ENCODE peak calls at places on chromosomes 16 and 17, in five cellular contexts. H is foreskin fibroblast, L is AG09309, K is T-helper 17 cell, S is NCI-H345. P is an unnamed sample.

GRCh38 chr16:9870962-9871361 is 311.3 kb downstream of the GRIN2A start:
- DNase-seq in H (no peak), K (no peak), S (no peak), L (no peak), P (no peak)

GRCh38 chr17:1985093-1985492 is 40.0 kb downstream of the RTN4RL1 start:
- DNase-seq in L (no peak), S (no peak), K (no peak), H (no peak), P (no peak)

GRCh38 chr17:7441202-7441705 is 1.9 kb downstream of the FGF11 start:
- DNase-seq in K (no peak), L (no peak), S (no peak), H (no peak), P (no peak)

GRCh38 chr17:66673668-66674276 is 161.1 kb upstream of the CACNG5 start:
- DNase-seq in H (peak; percentile 87), L (no peak), K (peak; percentile 24), S (peak; percentile 51), P (peak; percentile 19)

GRCh38 chr17:72404872-72405271 is 284.1 kb downstream of the SOX9 start:
- DNase-seq in S (no peak), K (no peak), L (no peak), H (peak; percentile 80), P (no peak)

GRCh38 chr17:72967263-72967962 is 125.1 kb downstream of the SLC39A11 start:
- DNase-seq in S (no peak), K (no peak), L (no peak), H (no peak), P (no peak)

GRCh38 chr17:50686494-50687199 is 21.1 kb downstream of the ANKRD40 start:
- DNase-seq in H (peak; percentile 84), K (no peak), L (peak; percentile 59), S (no peak), P (no peak)

GRCh38 chr16:70770968-70771552 is 29.9 kb downstream of the VAC14 start:
- DNase-seq in S (no peak), H (peak; percentile 84), K (no peak), L (no peak), P (peak; percentile 51)

GRCh38 chr16:48136547-48137360 is 19.0 kb downstream of the ABCC12 start:
- DNase-seq in L (no peak), K (no peak), H (no peak), S (no peak), P (no peak)

GRCh38 chr16:83901101-83901500 is 2.2 kb downstream of the MLYCD start:
- DNase-seq in S (no peak), H (no peak), L (no peak), K (no peak), P (no peak)

GRCh38 chr16:57003439-57004386 is 14.4 kb downstream of the NLRC5 start:
- DNase-seq in S (no peak), K (no peak), L (no peak), H (no peak), P (no peak)

GRCh38 chr17:66582373-66583111 is 252.4 kb upstream of the CACNG5 start:
- DNase-seq in K (no peak), S (no peak), L (no peak), H (no peak), P (no peak)

GRCh38 chr17:49572226-49572625 is 3.4 kb upstream of the NXPH3 start:
- DNase-seq in K (no peak), S (no peak), H (no peak), L (no peak), P (no peak)

GRCh38 chr17:76789235-76789788 is 51.4 kb downstream of the MFSD11 start:
- DNase-seq in S (no peak), K (no peak), L (no peak), H (no peak), P (no peak)

GRCh38 chr17:3558603-3559269 is 1.1 kb upstream of the TRPV3 start:
- DNase-seq in K (peak; percentile 34), L (no peak), H (peak; percentile 17), S (no peak), P (no peak)

GRCh38 chr17:66135896-66136295 is 56.0 kb downstream of the CEP112 start:
- DNase-seq in S (no peak), H (peak; percentile 17), L (peak; percentile 2), K (no peak), P (no peak)

P was measured in naive thymus-derived CD8-positive, alpha-beta T cell.